ENCODE peak calls at places on chromosomes 4 and X, in ten cellular contexts. K, R, L, W, T, U, O, Y, Z and H are unnamed samples.

GRCh38 chr4:84324850-84325249 is 174.2 kb downstream of the NKX6-1 start:
- DNase-seq in K (no peak), R (no peak), L (no peak), W (no peak), T (no peak), U (no peak), O (no peak), Y (no peak), Z (no peak), H (no peak)

GRCh38 chr4:100679926-100680325 is 162.1 kb upstream of the EMCN start:
- DNase-seq in K (no peak), R (no peak), L (no peak), W (no peak), T (no peak), U (no peak), O (no peak), Y (no peak), Z (no peak), H (no peak)

GRCh38 chrX:106284431-106285025 is 116.4 kb downstream of the PWWP3B start:
- DNase-seq in K (no peak), R (no peak), L (no peak), W (no peak), T (no peak), U (no peak), O (no peak), Y (no peak), Z (no peak), H (no peak)

GRCh38 chr4:1600211-1600780 is 83.8 kb downstream of the FAM53A start:
- DNase-seq in K (no peak), R (no peak), L (no peak), W (no peak), T (no peak), U (no peak), O (no peak), Y (no peak), Z (no peak), H (no peak)

GRCh38 chr4:3269105-3269927 is 20.4 kb downstream of the MSANTD1 start:
- DNase-seq in K (no peak), R (no peak), L (no peak), W (no peak), T (no peak), U (no peak), O (no peak), Y (no peak), Z (no peak), H (no peak)

GRCh38 chrX:10121787-10122186 is 35.0 kb upstream of the CLCN4 start:
- DNase-seq in K (no peak), R (no peak), L (no peak), W (no peak), T (no peak), U (no peak), O (no peak), Y (peak), Z (no peak), H (peak)

GRCh38 chrX:53262918-53263394 is 18.4 kb downstream of the IQSEC2 start:
- DNase-seq in K (no peak), R (peak), L (no peak), W (no peak), T (no peak), U (peak), O (peak), Y (no peak), Z (no peak), H (peak)

GRCh38 chr4:169582203-169582602 is 30.2 kb downstream of the NEK1 start:
- DNase-seq in K (no peak), R (no peak), L (no peak), W (no peak), T (no peak), U (no peak), O (no peak), Y (no peak), Z (no peak), H (no peak)

GRCh38 chr4:128913228-128913627 is 103.7 kb downstream of the JADE1 start:
- DNase-seq in K (no peak), R (no peak), L (no peak), W (no peak), T (no peak), U (no peak), O (no peak), Y (no peak), Z (no peak), H (peak)

GRCh38 chrX:22278375-22278774 is 5.7 kb downstream of the CBLL2 start:
- DNase-seq in K (no peak), R (no peak), L (no peak), W (no peak), T (no peak), U (peak), O (no peak), Y (no peak), Z (no peak), H (no peak)

GRCh38 chrX:15142084-15142715 is 127.7 kb downstream of the ASB9 start:
- DNase-seq in K (no peak), R (no peak), L (no peak), W (no peak), T (no peak), U (no peak), O (peak), Y (no peak), Z (no peak), H (no peak)